ENCODE peak calls at places on chromosomes 2 and 18, in seven cellular contexts. One of them, this sample, is unnamed.

GRCh38 chr2:121419081-121419699 is 111.5 kb upstream of the RNU4ATAC start:
- DNase-seq in AG04450: no peak
- DNase-seq in lung: no peak
- DNase-seq in NT2/D1: no peak
- DNase-seq in effector memory CD4-positive, alpha-beta T cell: no peak
- DNase-seq in mesenchymal stem cell: no peak
- DNase-seq in bronchial epithelial cell: no peak
- DNase-seq in this sample: no peak

GRCh38 chr2:64354857-64355680 is 98.9 kb upstream of the LGALSL start:
- DNase-seq in AG04450: no peak
- DNase-seq in lung: no peak
- DNase-seq in NT2/D1: no peak
- DNase-seq in effector memory CD4-positive, alpha-beta T cell: no peak
- DNase-seq in mesenchymal stem cell: peak
- DNase-seq in bronchial epithelial cell: peak
- DNase-seq in this sample: peak

GRCh38 chr2:47720036-47720435 is 62.9 kb upstream of the MSH6 start:
- DNase-seq in AG04450: no peak
- DNase-seq in lung: no peak
- DNase-seq in NT2/D1: no peak
- DNase-seq in effector memory CD4-positive, alpha-beta T cell: no peak
- DNase-seq in mesenchymal stem cell: peak
- DNase-seq in bronchial epithelial cell: peak
- DNase-seq in this sample: peak

GRCh38 chr2:9803023-9803805 is 40.1 kb upstream of the TAF1B start:
- DNase-seq in AG04450: no peak
- DNase-seq in lung: no peak
- DNase-seq in NT2/D1: no peak
- DNase-seq in effector memory CD4-positive, alpha-beta T cell: no peak
- DNase-seq in mesenchymal stem cell: peak
- DNase-seq in bronchial epithelial cell: peak
- DNase-seq in this sample: no peak

GRCh38 chr2:46001290-46001689 is 295.9 kb upstream of the EPAS1 start:
- DNase-seq in AG04450: no peak
- DNase-seq in lung: no peak
- DNase-seq in NT2/D1: no peak
- DNase-seq in effector memory CD4-positive, alpha-beta T cell: no peak
- DNase-seq in mesenchymal stem cell: no peak
- DNase-seq in bronchial epithelial cell: no peak
- DNase-seq in this sample: no peak

GRCh38 chr18:48470484-48471180 is 61.4 kb upstream of the ZBTB7C start:
- DNase-seq in AG04450: no peak
- DNase-seq in lung: no peak
- DNase-seq in NT2/D1: no peak
- DNase-seq in effector memory CD4-positive, alpha-beta T cell: no peak
- DNase-seq in mesenchymal stem cell: peak
- DNase-seq in bronchial epithelial cell: no peak
- DNase-seq in this sample: no peak

GRCh38 chr2:121093735-121094520 is 191.1 kb downstream of the TFCP2L1 start:
- DNase-seq in AG04450: no peak
- DNase-seq in lung: no peak
- DNase-seq in NT2/D1: no peak
- DNase-seq in effector memory CD4-positive, alpha-beta T cell: no peak
- DNase-seq in mesenchymal stem cell: peak
- DNase-seq in bronchial epithelial cell: no peak
- DNase-seq in this sample: no peak

GRCh38 chr2:240529344-240529999 is 28.3 kb downstream of the ANKMY1 start:
- DNase-seq in AG04450: no peak
- DNase-seq in lung: no peak
- DNase-seq in NT2/D1: no peak
- DNase-seq in effector memory CD4-positive, alpha-beta T cell: no peak
- DNase-seq in mesenchymal stem cell: no peak
- DNase-seq in bronchial epithelial cell: no peak
- DNase-seq in this sample: no peak

GRCh38 chr18:73136134-73136533 is 268.3 kb upstream of the NETO1 start:
- DNase-seq in AG04450: no peak
- DNase-seq in lung: no peak
- DNase-seq in NT2/D1: no peak
- DNase-seq in effector memory CD4-positive, alpha-beta T cell: no peak
- DNase-seq in mesenchymal stem cell: peak
- DNase-seq in bronchial epithelial cell: peak
- DNase-seq in this sample: no peak

GRCh38 chr2:101983486-101983885 is 8.3 kb upstream of the IL1R2 start:
- DNase-seq in AG04450: no peak
- DNase-seq in lung: no peak
- DNase-seq in NT2/D1: no peak
- DNase-seq in effector memory CD4-positive, alpha-beta T cell: no peak
- DNase-seq in mesenchymal stem cell: no peak
- DNase-seq in bronchial epithelial cell: peak
- DNase-seq in this sample: no peak

GRCh38 chr18:23924813-23925212 is 89.7 kb upstream of the TTC39C start:
- DNase-seq in AG04450: no peak
- DNase-seq in lung: no peak
- DNase-seq in NT2/D1: no peak
- DNase-seq in effector memory CD4-positive, alpha-beta T cell: no peak
- DNase-seq in mesenchymal stem cell: peak
- DNase-seq in bronchial epithelial cell: no peak
- DNase-seq in this sample: no peak

GRCh38 chr18:35409921-35410320 is 32.8 kb upstream of the ZNF396 start:
- DNase-seq in AG04450: no peak
- DNase-seq in lung: no peak
- DNase-seq in NT2/D1: no peak
- DNase-seq in effector memory CD4-positive, alpha-beta T cell: no peak
- DNase-seq in mesenchymal stem cell: no peak
- DNase-seq in bronchial epithelial cell: peak
- DNase-seq in this sample: no peak

GRCh38 chr2:120731175-120731574 is 4.5 kb upstream of the GLI2 start:
- DNase-seq in AG04450: no peak
- DNase-seq in lung: no peak
- DNase-seq in NT2/D1: no peak
- DNase-seq in effector memory CD4-positive, alpha-beta T cell: no peak
- DNase-seq in mesenchymal stem cell: no peak
- DNase-seq in bronchial epithelial cell: no peak
- DNase-seq in this sample: no peak

GRCh38 chr18:75526038-75526437 is 98.5 kb upstream of the SMIM21 start:
- DNase-seq in AG04450: no peak
- DNase-seq in lung: no peak
- DNase-seq in NT2/D1: no peak
- DNase-seq in effector memory CD4-positive, alpha-beta T cell: no peak
- DNase-seq in mesenchymal stem cell: no peak
- DNase-seq in bronchial epithelial cell: no peak
- DNase-seq in this sample: no peak

GRCh38 chr2:37085731-37086147 is 1.4 kb downstream of the GPATCH11 start:
- DNase-seq in AG04450: peak
- DNase-seq in lung: no peak
- DNase-seq in NT2/D1: no peak
- DNase-seq in effector memory CD4-positive, alpha-beta T cell: no peak
- DNase-seq in mesenchymal stem cell: peak
- DNase-seq in bronchial epithelial cell: peak
- DNase-seq in this sample: peak

GRCh38 chr2:17962874-17963273 is 84.4 kb downstream of the KCNS3 start:
- DNase-seq in AG04450: no peak
- DNase-seq in lung: no peak
- DNase-seq in NT2/D1: no peak
- DNase-seq in effector memory CD4-positive, alpha-beta T cell: no peak
- DNase-seq in mesenchymal stem cell: peak
- DNase-seq in bronchial epithelial cell: peak
- DNase-seq in this sample: peak

GRCh38 chr2:105886680-105887079 is 142.0 kb downstream of the NCK2 start:
- DNase-seq in AG04450: no peak
- DNase-seq in lung: no peak
- DNase-seq in NT2/D1: no peak
- DNase-seq in effector memory CD4-positive, alpha-beta T cell: no peak
- DNase-seq in mesenchymal stem cell: no peak
- DNase-seq in bronchial epithelial cell: no peak
- DNase-seq in this sample: no peak

GRCh38 chr2:11129598-11130449 is 25.4 kb upstream of the SLC66A3 start:
- DNase-seq in AG04450: no peak
- DNase-seq in lung: peak
- DNase-seq in NT2/D1: peak
- DNase-seq in effector memory CD4-positive, alpha-beta T cell: peak
- DNase-seq in mesenchymal stem cell: peak
- DNase-seq in bronchial epithelial cell: peak
- DNase-seq in this sample: no peak
- H3K4me3 ChIP-seq in AG04450: peak
- H3K4me3 ChIP-seq in lung: peak
- H3K4me3 ChIP-seq in NT2/D1: peak
- H3K4me3 ChIP-seq in effector memory CD4-positive, alpha-beta T cell: peak
- H3K4me3 ChIP-seq in mesenchymal stem cell: peak
- H3K4me3 ChIP-seq in bronchial epithelial cell: peak
- H3K4me3 ChIP-seq in this sample: peak

DNA sequence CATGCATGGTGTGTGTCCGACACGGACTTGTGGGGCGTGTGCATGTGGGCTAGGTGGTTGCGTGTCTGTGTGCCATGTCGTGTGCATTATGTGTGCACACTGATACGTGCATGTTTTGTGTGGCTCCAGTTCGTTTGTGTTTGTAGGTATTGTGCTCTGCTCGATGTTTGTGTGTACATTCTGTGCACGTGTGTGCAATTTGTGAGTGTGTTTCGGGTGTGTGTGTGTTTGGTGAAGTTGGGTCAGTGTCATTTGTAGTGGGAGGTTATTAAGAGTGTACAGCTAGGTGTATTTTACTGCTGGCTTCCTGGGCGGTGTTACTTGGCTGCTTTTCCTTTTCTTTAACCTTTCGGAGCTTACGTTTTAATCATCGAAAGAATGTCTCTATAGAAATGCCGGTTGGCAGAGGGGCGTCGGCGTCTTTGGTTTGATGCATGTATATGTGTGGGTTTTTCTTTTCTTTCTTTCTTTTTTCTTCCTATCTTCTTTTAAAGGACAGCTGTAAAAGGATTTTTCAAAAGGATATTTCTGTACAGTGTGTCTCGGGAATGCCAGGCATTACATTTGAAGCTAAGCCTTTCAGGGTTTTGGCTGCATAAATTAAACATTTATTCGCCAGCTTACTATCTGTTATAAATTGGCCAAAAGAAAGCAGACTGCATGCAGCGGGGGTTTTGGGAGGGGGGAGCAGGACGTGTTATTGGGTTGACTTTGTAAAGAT is 1.3 kb downstream of the ASXL3 start:
- DNase-seq in AG04450: no peak
- DNase-seq in lung: no peak
- DNase-seq in NT2/D1: no peak
- DNase-seq in effector memory CD4-positive, alpha-beta T cell: no peak
- DNase-seq in mesenchymal stem cell: no peak
- DNase-seq in bronchial epithelial cell: peak
- DNase-seq in this sample: no peak
- H3K4me3 ChIP-seq in AG04450: peak
- H3K4me3 ChIP-seq in lung: no peak
- H3K4me3 ChIP-seq in NT2/D1: peak
- H3K4me3 ChIP-seq in effector memory CD4-positive, alpha-beta T cell: no peak
- H3K4me3 ChIP-seq in mesenchymal stem cell: peak
- H3K4me3 ChIP-seq in bronchial epithelial cell: peak
- H3K4me3 ChIP-seq in this sample: peak

DNA sequence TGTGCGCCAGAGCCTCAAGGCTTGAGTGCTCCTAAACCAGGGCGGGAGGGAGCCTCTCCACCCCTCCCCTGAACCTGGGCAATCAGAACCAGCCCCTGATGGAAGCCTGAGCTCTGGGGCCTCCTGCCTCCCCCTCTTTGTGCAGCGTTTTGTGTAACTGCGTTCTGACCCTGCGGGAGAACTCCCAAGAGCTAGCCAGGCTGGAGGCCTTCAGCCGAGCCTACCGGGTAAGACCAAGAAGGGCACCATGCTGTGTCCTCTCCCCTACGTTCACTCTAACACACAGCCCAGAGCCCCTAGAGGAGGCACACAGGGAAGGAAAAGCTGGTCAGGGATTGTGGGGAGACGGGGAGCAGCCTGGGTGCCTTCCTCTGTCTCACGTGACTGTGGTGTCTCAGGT is 108.0 kb downstream of the PLB1 start:
- DNase-seq in AG04450: no peak
- DNase-seq in lung: no peak
- DNase-seq in NT2/D1: no peak
- DNase-seq in effector memory CD4-positive, alpha-beta T cell: no peak
- DNase-seq in mesenchymal stem cell: no peak
- DNase-seq in bronchial epithelial cell: no peak
- DNase-seq in this sample: no peak
- H3K4me3 ChIP-seq in AG04450: no peak
- H3K4me3 ChIP-seq in lung: no peak
- H3K4me3 ChIP-seq in NT2/D1: no peak
- H3K4me3 ChIP-seq in effector memory CD4-positive, alpha-beta T cell: no peak
- H3K4me3 ChIP-seq in mesenchymal stem cell: no peak
- H3K4me3 ChIP-seq in bronchial epithelial cell: no peak
- H3K4me3 ChIP-seq in this sample: no peak

GRCh38 chr2:1708476-1709334 is 35.6 kb downstream of the PXDN start:
- DNase-seq in AG04450: no peak
- DNase-seq in lung: no peak
- DNase-seq in NT2/D1: no peak
- DNase-seq in effector memory CD4-positive, alpha-beta T cell: no peak
- DNase-seq in mesenchymal stem cell: no peak
- DNase-seq in bronchial epithelial cell: peak
- DNase-seq in this sample: no peak
- H3K4me3 ChIP-seq in AG04450: no peak
- H3K4me3 ChIP-seq in lung: no peak
- H3K4me3 ChIP-seq in NT2/D1: no peak
- H3K4me3 ChIP-seq in effector memory CD4-positive, alpha-beta T cell: no peak
- H3K4me3 ChIP-seq in mesenchymal stem cell: peak
- H3K4me3 ChIP-seq in bronchial epithelial cell: no peak
- H3K4me3 ChIP-seq in this sample: no peak

GRCh38 chr2:224442092-224442999 is 40.4 kb upstream of the FAM124B start:
- DNase-seq in AG04450: no peak
- DNase-seq in lung: no peak
- DNase-seq in NT2/D1: no peak
- DNase-seq in effector memory CD4-positive, alpha-beta T cell: no peak
- DNase-seq in mesenchymal stem cell: no peak
- DNase-seq in bronchial epithelial cell: no peak
- DNase-seq in this sample: no peak
- H3K4me3 ChIP-seq in AG04450: peak
- H3K4me3 ChIP-seq in lung: peak
- H3K4me3 ChIP-seq in NT2/D1: peak
- H3K4me3 ChIP-seq in effector memory CD4-positive, alpha-beta T cell: peak
- H3K4me3 ChIP-seq in mesenchymal stem cell: peak
- H3K4me3 ChIP-seq in bronchial epithelial cell: peak
- H3K4me3 ChIP-seq in this sample: peak

DNA sequence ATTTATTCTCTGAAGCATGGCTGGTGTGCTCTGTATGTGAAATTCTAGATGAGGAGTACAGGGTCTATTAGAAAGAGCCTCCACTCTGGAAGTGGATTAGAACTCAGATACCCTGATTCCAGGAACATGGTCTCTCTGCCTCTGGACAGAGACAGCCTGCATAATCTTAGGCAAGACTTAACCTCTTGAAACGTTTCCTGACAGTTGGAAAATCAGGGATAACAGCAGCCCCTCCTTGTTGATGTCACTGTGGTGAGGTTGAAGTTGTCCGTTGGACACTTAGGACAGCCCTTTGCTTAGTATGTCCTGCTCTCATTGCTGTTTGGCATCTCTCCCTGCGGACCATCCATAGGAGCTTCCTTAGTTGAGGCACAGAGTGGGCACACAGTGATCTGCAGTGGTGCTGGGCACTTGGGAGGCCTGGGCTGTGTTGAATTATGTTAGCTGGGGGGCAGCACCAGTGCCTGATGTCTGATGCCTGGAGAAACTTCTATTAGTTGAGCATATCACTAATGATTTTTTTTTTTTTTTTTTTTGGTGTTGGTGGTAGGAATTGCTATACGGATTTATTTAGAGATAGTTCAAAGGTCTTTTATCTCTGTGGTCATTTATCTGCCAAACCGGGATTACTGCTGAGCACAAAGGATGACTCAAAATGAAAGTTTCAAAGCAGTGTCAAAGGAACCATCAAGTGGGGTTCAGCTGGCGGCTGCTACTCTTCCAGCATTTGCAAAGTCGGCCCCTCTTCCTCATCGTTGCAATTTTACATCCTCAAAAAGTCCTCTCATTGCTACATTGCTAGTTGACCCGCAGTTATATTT is 28.8 kb downstream of the SETBP1 start:
- DNase-seq in AG04450: no peak
- DNase-seq in lung: no peak
- DNase-seq in NT2/D1: no peak
- DNase-seq in effector memory CD4-positive, alpha-beta T cell: no peak
- DNase-seq in mesenchymal stem cell: peak
- DNase-seq in bronchial epithelial cell: no peak
- DNase-seq in this sample: no peak
- H3K4me3 ChIP-seq in AG04450: no peak
- H3K4me3 ChIP-seq in lung: no peak
- H3K4me3 ChIP-seq in NT2/D1: no peak
- H3K4me3 ChIP-seq in effector memory CD4-positive, alpha-beta T cell: no peak
- H3K4me3 ChIP-seq in mesenchymal stem cell: peak
- H3K4me3 ChIP-seq in bronchial epithelial cell: no peak
- H3K4me3 ChIP-seq in this sample: no peak